ENCODE peak calls at places on chromosomes 4 and X, in nine cellular contexts. One of them, this sample, is unnamed.
A peak's percentile ranks its signal among the peaks of the same experiment; 100 is the strongest.

GRCh38 chr4:89071311-89071710 is 14.3 kb upstream of the FAM13A start:
- DNase-seq in psoas muscle: no peak
- DNase-seq in kidney: no peak
- DNase-seq in OCI-LY7: no peak
- DNase-seq in fibroblast of lung: no peak
- DNase-seq in IMR-90: no peak
- DNase-seq in Karpas-422: no peak
- DNase-seq in upper lobe of right lung: no peak
- DNase-seq in A549: no peak
- DNase-seq in this sample: no peak

GRCh38 chr4:24980064-24980690 is 50.6 kb downstream of the LGI2 start:
- DNase-seq in IMR-90: peak; percentile 62
- DNase-seq in fibroblast of lung: peak; percentile 67
- DNase-seq in Karpas-422: peak; percentile 89
- DNase-seq in kidney: no peak
- DNase-seq in upper lobe of right lung: no peak
- DNase-seq in A549: peak; percentile 30
- DNase-seq in psoas muscle: peak; percentile 35
- DNase-seq in OCI-LY7: peak; percentile 54
- DNase-seq in this sample: no peak

GRCh38 chr4:13378973-13379759 is 105.0 kb downstream of the RAB28 start:
- DNase-seq in psoas muscle: no peak
- DNase-seq in A549: no peak
- DNase-seq in Karpas-422: peak; percentile 53
- DNase-seq in OCI-LY7: peak; percentile 65
- DNase-seq in upper lobe of right lung: no peak
- DNase-seq in kidney: no peak
- DNase-seq in IMR-90: no peak
- DNase-seq in fibroblast of lung: no peak
- DNase-seq in this sample: no peak

GRCh38 chr4:78651250-78651860 is 99.8 kb downstream of the ANXA3 start:
- DNase-seq in Karpas-422: no peak
- DNase-seq in IMR-90: no peak
- DNase-seq in upper lobe of right lung: no peak
- DNase-seq in kidney: no peak
- DNase-seq in A549: no peak
- DNase-seq in fibroblast of lung: no peak
- DNase-seq in psoas muscle: no peak
- DNase-seq in OCI-LY7: no peak
- DNase-seq in this sample: no peak

GRCh38 chrX:40462797-40463196 is 118.0 kb upstream of the ATP6AP2 start:
- DNase-seq in A549: no peak
- DNase-seq in kidney: no peak
- DNase-seq in psoas muscle: no peak
- DNase-seq in upper lobe of right lung: no peak
- DNase-seq in OCI-LY7: no peak
- DNase-seq in fibroblast of lung: no peak
- DNase-seq in Karpas-422: no peak
- DNase-seq in IMR-90: no peak
- DNase-seq in this sample: no peak

GRCh38 chr4:1592179-1593037 is 91.7 kb downstream of the FAM53A start:
- DNase-seq in OCI-LY7: no peak
- DNase-seq in psoas muscle: no peak
- DNase-seq in Karpas-422: no peak
- DNase-seq in IMR-90: no peak
- DNase-seq in kidney: peak; percentile 50
- DNase-seq in upper lobe of right lung: peak; percentile 63
- DNase-seq in fibroblast of lung: no peak
- DNase-seq in A549: no peak
- DNase-seq in this sample: peak; percentile 48

GRCh38 chr4:153432971-153433752 is 33.0 kb upstream of the TMEM131L start:
- DNase-seq in A549: peak; percentile 5
- DNase-seq in OCI-LY7: peak; percentile 94
- DNase-seq in Karpas-422: peak; percentile 95
- DNase-seq in fibroblast of lung: peak; percentile 77
- DNase-seq in psoas muscle: peak; percentile 40
- DNase-seq in upper lobe of right lung: no peak
- DNase-seq in IMR-90: peak; percentile 64
- DNase-seq in kidney: no peak
- DNase-seq in this sample: peak; percentile 46

GRCh38 chrX:15680401-15680800 is 15.8 kb upstream of the CLTRN start:
- DNase-seq in upper lobe of right lung: no peak
- DNase-seq in kidney: no peak
- DNase-seq in A549: no peak
- DNase-seq in fibroblast of lung: peak; percentile 11
- DNase-seq in psoas muscle: no peak
- DNase-seq in IMR-90: peak; percentile 88
- DNase-seq in Karpas-422: no peak
- DNase-seq in OCI-LY7: no peak
- DNase-seq in this sample: no peak

GRCh38 chrX:80430826-80431501 is 10.7 kb downstream of the TENT5D start:
- DNase-seq in Karpas-422: peak; percentile 81
- DNase-seq in A549: no peak
- DNase-seq in upper lobe of right lung: no peak
- DNase-seq in OCI-LY7: peak; percentile 7
- DNase-seq in kidney: no peak
- DNase-seq in psoas muscle: no peak
- DNase-seq in fibroblast of lung: no peak
- DNase-seq in IMR-90: no peak
- DNase-seq in this sample: no peak

GRCh38 chr4:16225996-16226815 is at the start of gene TAPT1:
- DNase-seq in OCI-LY7: peak; percentile 81
- DNase-seq in fibroblast of lung: peak; percentile 53
- DNase-seq in IMR-90: peak; percentile 30
- DNase-seq in kidney: peak; percentile 94
- DNase-seq in Karpas-422: peak; percentile 89
- DNase-seq in upper lobe of right lung: peak; percentile 94
- DNase-seq in A549: peak; percentile 38
- DNase-seq in psoas muscle: peak; percentile 85
- DNase-seq in this sample: peak; percentile 87

GRCh38 chr4:11605597-11605996 is 176.9 kb upstream of the HS3ST1 start:
- DNase-seq in psoas muscle: no peak
- DNase-seq in A549: no peak
- DNase-seq in fibroblast of lung: peak; percentile 45
- DNase-seq in IMR-90: peak; percentile 50
- DNase-seq in upper lobe of right lung: no peak
- DNase-seq in kidney: no peak
- DNase-seq in OCI-LY7: no peak
- DNase-seq in Karpas-422: no peak
- DNase-seq in this sample: no peak

GRCh38 chr4:41212221-41213203 is 1.8 kb downstream of the APBB2 start:
- DNase-seq in psoas muscle: no peak
- DNase-seq in Karpas-422: no peak
- DNase-seq in OCI-LY7: peak; percentile 83
- DNase-seq in IMR-90: peak; percentile 64
- DNase-seq in kidney: no peak
- DNase-seq in A549: peak; percentile 62
- DNase-seq in fibroblast of lung: peak; percentile 81
- DNase-seq in upper lobe of right lung: no peak
- DNase-seq in this sample: no peak

GRCh38 chrX:134542485-134542884 is 82.5 kb downstream of the HPRT1 start:
- DNase-seq in IMR-90: peak; percentile 70
- DNase-seq in OCI-LY7: peak; percentile 30
- DNase-seq in Karpas-422: peak; percentile 61
- DNase-seq in psoas muscle: no peak
- DNase-seq in A549: no peak
- DNase-seq in kidney: no peak
- DNase-seq in upper lobe of right lung: no peak
- DNase-seq in fibroblast of lung: peak; percentile 80
- DNase-seq in this sample: no peak

GRCh38 chrX:71617742-71618141 is 569 bp downstream of the CXCR3 start:
- DNase-seq in kidney: no peak
- DNase-seq in fibroblast of lung: no peak
- DNase-seq in OCI-LY7: no peak
- DNase-seq in A549: no peak
- DNase-seq in Karpas-422: no peak
- DNase-seq in upper lobe of right lung: no peak
- DNase-seq in IMR-90: no peak
- DNase-seq in psoas muscle: no peak
- DNase-seq in this sample: no peak

DNA sequence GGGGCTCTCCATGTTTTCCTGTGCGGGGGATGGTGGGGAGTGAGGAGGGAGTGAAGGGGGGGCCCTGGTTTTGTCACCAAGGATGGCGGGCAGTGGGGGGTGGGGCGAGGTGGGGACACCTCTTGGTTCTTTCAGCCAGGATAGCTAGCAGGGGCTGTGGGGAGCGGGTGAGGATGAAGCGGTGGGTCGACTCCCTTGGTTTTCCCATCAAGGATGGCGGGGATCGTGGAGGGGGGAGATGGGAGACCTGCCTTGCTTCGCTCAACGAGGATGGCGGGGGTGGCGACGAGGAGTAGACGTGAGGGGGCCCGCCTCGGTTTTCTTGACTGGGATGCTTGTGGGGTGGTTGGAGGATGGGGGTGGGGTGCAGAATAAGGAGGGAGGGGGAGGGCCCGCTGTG is 633 bp downstream of the FHL1 start:
- DNase-seq in fibroblast of lung: no peak
- DNase-seq in psoas muscle: no peak
- DNase-seq in Karpas-422: no peak
- DNase-seq in IMR-90: no peak
- DNase-seq in A549: no peak
- DNase-seq in OCI-LY7: no peak
- DNase-seq in upper lobe of right lung: no peak
- DNase-seq in kidney: peak; percentile 75
- DNase-seq in this sample: no peak
- H3K4me3 ChIP-seq in fibroblast of lung: peak overlapping the region; percentile 37
- H3K4me3 ChIP-seq in psoas muscle: peak overlapping the region; percentile 71
- H3K4me3 ChIP-seq in Karpas-422: no peak overlapping the region
- H3K4me3 ChIP-seq in IMR-90: peak overlapping the region; percentile 93
- H3K4me3 ChIP-seq in A549: peak overlapping the region; percentile 93
- H3K4me3 ChIP-seq in OCI-LY7: no peak overlapping the region
- H3K4me3 ChIP-seq in upper lobe of right lung: peak overlapping the region; percentile 54
- H3K4me3 ChIP-seq in kidney: no peak overlapping the region
- H3K4me3 ChIP-seq in this sample: peak overlapping the region; percentile 58

DNA sequence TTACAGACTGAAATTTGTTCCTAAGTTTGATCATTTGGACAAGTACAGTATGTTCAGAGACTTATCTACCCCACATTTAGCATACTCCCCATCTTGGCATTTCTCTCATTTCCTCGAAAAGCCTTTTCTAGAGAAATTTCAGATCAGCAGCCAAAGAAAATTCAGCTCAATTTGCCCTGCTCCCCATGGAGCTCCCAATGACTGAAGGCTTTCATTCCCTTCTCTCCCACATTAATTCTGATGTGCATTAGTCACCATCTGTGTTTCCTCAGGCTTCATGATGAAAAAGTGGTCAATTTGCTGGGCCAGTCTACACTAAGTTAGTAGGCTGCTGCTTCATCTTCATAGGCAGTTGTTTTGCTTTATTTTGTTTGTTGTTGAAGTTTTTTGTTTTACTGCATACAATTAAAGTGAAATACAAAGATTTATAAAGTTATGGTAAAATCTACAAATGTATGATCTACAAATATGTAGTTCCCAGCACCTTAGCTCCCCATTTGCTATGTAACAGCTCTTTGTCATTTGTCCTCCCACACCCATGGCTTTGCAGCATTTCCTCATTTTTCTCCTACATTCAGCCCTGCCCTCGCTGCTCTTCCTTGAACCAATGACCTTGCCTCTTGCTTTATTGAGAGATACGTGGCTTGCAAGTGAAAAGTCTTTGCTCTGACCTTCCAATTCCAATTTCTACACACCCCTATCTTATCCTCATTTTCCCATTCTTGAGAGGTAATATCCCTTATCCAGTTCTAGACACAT is 193.9 kb downstream of the ANAPC10 start:
- DNase-seq in OCI-LY7: no peak
- DNase-seq in upper lobe of right lung: no peak
- DNase-seq in kidney: no peak
- DNase-seq in A549: no peak
- DNase-seq in fibroblast of lung: no peak
- DNase-seq in psoas muscle: no peak
- DNase-seq in Karpas-422: no peak
- DNase-seq in IMR-90: no peak
- DNase-seq in this sample: no peak
- H3K27ac ChIP-seq in OCI-LY7: no peak overlapping the region
- H3K27ac ChIP-seq in upper lobe of right lung: no peak overlapping the region
- H3K27ac ChIP-seq in kidney: no peak overlapping the region
- H3K27ac ChIP-seq in A549: no peak overlapping the region
- H3K27ac ChIP-seq in fibroblast of lung: no peak overlapping the region
- H3K27ac ChIP-seq in psoas muscle: no peak overlapping the region
- H3K27ac ChIP-seq in Karpas-422: no peak overlapping the region
- H3K27ac ChIP-seq in IMR-90: no peak overlapping the region
- H3K27ac ChIP-seq in this sample: no peak overlapping the region

DNA sequence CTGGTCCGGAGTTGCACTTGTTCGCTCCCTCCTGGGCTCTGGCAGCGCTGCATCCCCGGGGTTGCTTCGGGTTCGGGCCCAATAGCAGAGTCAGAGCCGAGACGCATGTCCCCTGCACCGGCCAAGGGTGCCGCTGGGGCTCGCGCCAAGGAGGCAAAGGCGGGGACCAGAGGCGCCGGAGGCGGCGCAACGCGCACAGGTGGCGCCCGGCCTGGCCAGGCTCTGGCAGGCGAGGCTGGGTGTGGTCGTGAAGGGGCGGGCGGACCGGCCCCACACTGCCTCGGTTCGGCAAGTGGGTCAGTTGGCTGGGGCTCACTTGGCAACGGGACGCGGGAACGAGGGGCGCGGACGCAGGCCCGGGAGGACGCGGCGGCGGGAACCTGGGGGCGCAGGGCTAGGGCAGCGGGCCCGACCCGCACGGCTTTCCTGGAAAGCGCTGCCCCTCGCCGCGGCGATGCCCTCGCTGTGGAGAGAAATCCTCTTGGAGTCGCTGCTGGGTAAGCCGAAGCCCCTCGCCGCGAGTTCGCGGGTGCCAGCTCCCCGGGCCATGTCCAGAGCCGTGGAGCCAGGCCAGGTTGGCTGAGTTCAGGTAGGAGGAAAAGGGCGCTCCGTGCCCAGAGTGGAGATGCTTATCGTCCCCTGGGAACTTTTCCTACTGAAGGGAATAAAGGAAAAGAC is at the start of gene CWH43:
- DNase-seq in OCI-LY7: no peak
- DNase-seq in Karpas-422: no peak
- DNase-seq in fibroblast of lung: no peak
- DNase-seq in IMR-90: no peak
- DNase-seq in kidney: peak; percentile 79
- DNase-seq in A549: no peak
- DNase-seq in upper lobe of right lung: peak; percentile 61
- DNase-seq in psoas muscle: no peak
- DNase-seq in this sample: no peak
- H3K4me3 ChIP-seq in OCI-LY7: no peak within 1 kb of the TSS
- H3K4me3 ChIP-seq in Karpas-422: no peak within 1 kb of the TSS
- H3K4me3 ChIP-seq in fibroblast of lung: no peak within 1 kb of the TSS
- H3K4me3 ChIP-seq in IMR-90: no peak within 1 kb of the TSS
- H3K4me3 ChIP-seq in kidney: peak within 1 kb of the TSS; percentile 49
- H3K4me3 ChIP-seq in A549: no peak within 1 kb of the TSS
- H3K4me3 ChIP-seq in upper lobe of right lung: no peak within 1 kb of the TSS
- H3K4me3 ChIP-seq in psoas muscle: peak within 1 kb of the TSS; percentile 22
- H3K4me3 ChIP-seq in this sample: no peak within 1 kb of the TSS

DNA sequence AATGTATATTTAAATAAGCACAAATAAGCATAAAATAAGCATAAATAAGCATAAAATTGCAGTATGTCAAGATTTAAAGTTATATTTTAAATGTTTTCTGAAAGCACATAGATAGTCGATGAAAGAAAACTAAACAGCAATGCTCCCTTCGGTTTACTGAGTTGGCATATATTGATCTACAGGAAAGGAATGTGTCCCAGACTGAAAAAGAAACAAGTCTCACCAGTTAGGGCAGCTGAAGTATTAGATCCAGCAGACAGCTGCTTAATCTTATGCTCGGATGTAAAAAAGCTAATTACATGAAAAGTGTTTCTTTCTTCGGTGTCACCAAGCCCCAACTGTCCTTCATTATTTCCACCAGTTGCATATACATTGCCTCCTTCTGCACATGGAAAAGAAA is 8.7 kb downstream of the RPGR start:
- DNase-seq in Karpas-422: no peak
- DNase-seq in kidney: no peak
- DNase-seq in OCI-LY7: no peak
- DNase-seq in psoas muscle: no peak
- DNase-seq in upper lobe of right lung: no peak
- DNase-seq in A549: no peak
- DNase-seq in fibroblast of lung: no peak
- DNase-seq in IMR-90: no peak
- DNase-seq in this sample: no peak
- H3K27ac ChIP-seq in Karpas-422: no peak overlapping the region
- H3K27ac ChIP-seq in kidney: no peak overlapping the region
- H3K27ac ChIP-seq in OCI-LY7: no peak overlapping the region
- H3K27ac ChIP-seq in psoas muscle: no peak overlapping the region
- H3K27ac ChIP-seq in upper lobe of right lung: no peak overlapping the region
- H3K27ac ChIP-seq in A549: no peak overlapping the region
- H3K27ac ChIP-seq in fibroblast of lung: no peak overlapping the region
- H3K27ac ChIP-seq in IMR-90: no peak overlapping the region
- H3K27ac ChIP-seq in this sample: no peak overlapping the region